ENCODE peak calls at places on chromosomes 13 and 19, in six cellular contexts. E is stomach, Y is uterus, N is hepatocyte, B is heart left ventricle, P is mammary epithelial cell. M is an unnamed sample.

GRCh38 chr19:47019431-47020041 is at the start of gene NPAS1:
- DNase-seq in E (no peak), Y (no peak), N (peak), B (no peak), P (no peak), M (no peak)

GRCh38 chr13:74132768-74133656 is 1.2 kb downstream of the KLF12 start:
- DNase-seq in E (peak), Y (peak), N (peak), B (no peak), P (peak), M (peak)

GRCh38 chr19:41447732-41448332 is 4.9 kb downstream of the ERICH4 start:
- DNase-seq in E (no peak), Y (no peak), N (no peak), B (no peak), P (no peak), M (no peak)

GRCh38 chr13:98697833-98698232 is 54.6 kb downstream of the SLC15A1 start:
- DNase-seq in E (no peak), Y (no peak), N (no peak), B (no peak), P (no peak), M (no peak)

GRCh38 chr13:94249512-94249911 is 230.0 kb downstream of the DCT start:
- DNase-seq in E (no peak), Y (no peak), N (no peak), B (no peak), P (peak), M (no peak)

GRCh38 chr13:29922896-29923295 is 72.5 kb upstream of the UBL3 start:
- DNase-seq in E (no peak), Y (no peak), N (no peak), B (no peak), P (peak), M (no peak)

GRCh38 chr13:90622547-90622946 is 724.9 kb upstream of the MIR17HG start:
- DNase-seq in E (no peak), Y (no peak), N (no peak), B (no peak), P (peak), M (no peak)

GRCh38 chr19:48480476-48481190 is 11.5 kb downstream of the CYTH2 start:
- DNase-seq in E (no peak), Y (peak), N (no peak), B (peak), P (no peak), M (no peak)

GRCh38 chr13:40401911-40402776 is 264.3 kb downstream of the FOXO1 start:
- DNase-seq in E (peak), Y (peak), N (peak), B (peak), P (peak), M (peak)

GRCh38 chr13:43326100-43326499 is 302.7 kb downstream of the DNAJC15 start:
- DNase-seq in E (no peak), Y (no peak), N (no peak), B (no peak), P (no peak), M (no peak)

GRCh38 chr13:94656766-94657165 is 55.1 kb downstream of the GPR180 start:
- DNase-seq in E (no peak), Y (no peak), N (peak), B (no peak), P (peak), M (no peak)

GRCh38 chr13:21465710-21466160 is 6.6 kb upstream of the ZDHHC20 start:
- DNase-seq in E (peak), Y (no peak), N (peak), B (no peak), P (no peak), M (no peak)

GRCh38 chr19:14476663-14477401 is 1.7 kb upstream of the PTGER1 start:
- DNase-seq in E (peak), Y (peak), N (peak), B (no peak), P (peak), M (no peak)

GRCh38 chr13:25733061-25733491 is 318.7 kb downstream of the SHISA2 start:
- DNase-seq in E (no peak), Y (no peak), N (no peak), B (no peak), P (peak), M (no peak)

GRCh38 chr19:7874080-7874856 is at the start of gene PRR36:
- DNase-seq in E (peak), Y (no peak), N (peak), B (no peak), P (no peak), M (no peak)

GRCh38 chr13:67238277-67238859 is 8.2 kb upstream of the PCDH9 start:
- DNase-seq in E (no peak), Y (no peak), N (peak), B (no peak), P (peak), M (no peak)

GRCh38 chr19:31875550-31875949 is 469.9 kb upstream of the ZNF507 start:
- DNase-seq in E (no peak), Y (no peak), N (no peak), B (no peak), P (no peak), M (no peak)

GRCh38 chr19:18587962-18588610 is 512 bp upstream of the REX1BD start:
- DNase-seq in E (no peak), Y (no peak), N (no peak), B (no peak), P (no peak), M (no peak)

GRCh38 chr13:73365681-73366080 is 306.9 kb downstream of the KLF5 start:
- DNase-seq in E (no peak), Y (no peak), N (no peak), B (no peak), P (peak), M (no peak)

GRCh38 chr19:42352216-42352892 is 26.9 kb downstream of the MEGF8 start:
- DNase-seq in E (no peak), Y (no peak), N (no peak), B (no peak), P (peak), M (no peak)

GRCh38 chr13:97386832-97387486 is 47.0 kb upstream of the RAP2A start:
- DNase-seq in E (no peak), Y (no peak), N (no peak), B (peak), P (no peak), M (no peak)

GRCh38 chr13:37539176-37539575 is 59.4 kb downstream of the POSTN start:
- DNase-seq in E (no peak), Y (no peak), N (no peak), B (no peak), P (no peak), M (no peak)

GRCh38 chr13:37427843-37428494 is 170.6 kb downstream of the POSTN start:
- DNase-seq in E (no peak), Y (no peak), N (no peak), B (no peak), P (no peak), M (no peak)

GRCh38 chr19:17184381-17184841 is 30.7 kb upstream of the USE1 start:
- DNase-seq in E (no peak), Y (no peak), N (no peak), B (no peak), P (no peak), M (no peak)

GRCh38 chr13:40190656-40191100 is 475.8 kb downstream of the FOXO1 start:
- DNase-seq in E (peak), Y (peak), N (peak), B (no peak), P (peak), M (peak)

GRCh38 chr13:109735567-109735966 is 50.8 kb downstream of the IRS2 start:
- DNase-seq in E (no peak), Y (no peak), N (no peak), B (no peak), P (no peak), M (no peak)

GRCh38 chr19:37484406-37485115 is 15.4 kb downstream of the ZNF570 start:
- DNase-seq in E (no peak), Y (no peak), N (no peak), B (no peak), P (no peak), M (no peak)

GRCh38 chr19:41620171-41620570 is 6.7 kb downstream of the CEACAM4 start:
- DNase-seq in E (no peak), Y (no peak), N (no peak), B (no peak), P (no peak), M (no peak)

GRCh38 chr19:3233831-3234230 is 9.4 kb downstream of the CELF5 start:
- DNase-seq in E (no peak), Y (no peak), N (no peak), B (no peak), P (no peak), M (no peak)

GRCh38 chr19:3238066-3238561 is 13.7 kb downstream of the CELF5 start:
- DNase-seq in E (no peak), Y (no peak), N (no peak), B (no peak), P (no peak), M (no peak)

GRCh38 chr19:3233116-3233515 is 8.7 kb downstream of the CELF5 start:
- DNase-seq in E (no peak), Y (no peak), N (no peak), B (no peak), P (no peak), M (no peak)

GRCh38 chr19:3236272-3236671 is 11.8 kb downstream of the CELF5 start:
- DNase-seq in E (no peak), Y (no peak), N (no peak), B (no peak), P (no peak), M (no peak)

DNA sequence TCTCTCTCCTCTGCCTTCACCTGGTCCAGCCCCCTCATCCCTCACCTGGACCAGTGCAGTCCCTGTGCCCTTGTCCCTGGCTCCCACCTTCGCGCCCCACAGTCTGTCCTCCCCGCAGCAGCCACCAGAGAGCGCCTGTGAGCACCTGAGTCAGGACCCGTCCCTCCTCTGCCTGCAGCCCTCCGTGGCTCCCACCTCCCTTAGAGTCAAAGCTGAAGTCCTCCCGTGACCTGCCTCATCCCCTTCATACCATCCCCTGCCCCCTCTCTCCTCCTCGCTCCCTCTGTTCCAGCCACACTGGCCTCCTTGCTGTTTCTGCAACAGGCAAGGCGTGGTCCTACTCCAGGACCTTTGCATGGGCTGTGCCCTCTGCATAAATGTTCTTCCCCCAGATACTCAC is 10.3 kb downstream of the CELF5 start:
- DNase-seq in E (no peak), Y (no peak), N (no peak), B (no peak), P (no peak), M (no peak)
- TF ChIP-seq CTCF in E (no peak), Y (no peak), N (no peak), B (no peak), P (peak), M (no peak)

DNA sequence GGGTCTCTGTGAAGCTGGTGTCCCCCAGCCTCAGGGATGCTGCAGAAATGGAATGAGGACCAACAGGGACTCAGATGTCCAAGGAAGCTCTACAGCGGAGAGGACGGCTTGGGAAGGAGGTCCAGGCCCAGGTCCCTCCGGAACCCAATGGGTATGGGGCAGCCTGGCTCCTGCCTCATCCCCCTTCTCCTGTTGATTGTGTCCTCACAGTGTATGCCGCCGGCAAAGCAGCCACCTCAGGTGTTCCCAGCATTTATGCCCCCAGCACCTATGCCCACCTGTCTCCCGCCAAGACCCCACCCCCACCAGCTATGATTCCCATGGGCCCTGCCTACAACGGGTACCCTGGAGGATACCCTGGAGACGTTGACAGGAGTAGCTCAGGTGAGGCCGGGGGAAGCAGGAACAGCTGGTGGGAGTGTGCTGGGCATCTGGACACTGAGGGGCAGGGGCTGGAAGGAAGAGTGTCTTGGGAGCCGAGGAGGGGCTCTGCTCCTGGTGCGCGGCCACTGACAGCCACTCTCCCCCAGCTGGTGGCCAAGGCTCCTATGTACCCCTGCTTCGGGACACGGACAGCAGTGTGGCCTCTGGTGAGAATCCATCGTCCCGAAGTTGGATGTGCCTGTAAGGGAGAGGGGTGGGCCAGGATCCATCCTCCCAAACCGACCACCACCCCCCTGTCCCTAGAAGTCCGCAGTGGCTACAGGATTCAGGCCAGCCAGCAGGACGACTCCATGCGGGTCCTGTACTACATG is 2.4 kb upstream of the USF2 start:
- DNase-seq in E (no peak), Y (peak), N (no peak), B (peak), P (no peak), M (peak)
- H3K4me3 ChIP-seq in E (peak), Y (peak), N (no peak), B (peak), P (peak), M (no peak)

GRCh38 chr19:6873708-6874431 is 13.5 kb upstream of the ADGRE1 start:
- DNase-seq in E (no peak), Y (no peak), N (no peak), B (no peak), P (no peak), M (no peak)
- TF ChIP-seq CTCF in E (no peak), Y (no peak), N (no peak), B (no peak), P (no peak), M (no peak)

DNA sequence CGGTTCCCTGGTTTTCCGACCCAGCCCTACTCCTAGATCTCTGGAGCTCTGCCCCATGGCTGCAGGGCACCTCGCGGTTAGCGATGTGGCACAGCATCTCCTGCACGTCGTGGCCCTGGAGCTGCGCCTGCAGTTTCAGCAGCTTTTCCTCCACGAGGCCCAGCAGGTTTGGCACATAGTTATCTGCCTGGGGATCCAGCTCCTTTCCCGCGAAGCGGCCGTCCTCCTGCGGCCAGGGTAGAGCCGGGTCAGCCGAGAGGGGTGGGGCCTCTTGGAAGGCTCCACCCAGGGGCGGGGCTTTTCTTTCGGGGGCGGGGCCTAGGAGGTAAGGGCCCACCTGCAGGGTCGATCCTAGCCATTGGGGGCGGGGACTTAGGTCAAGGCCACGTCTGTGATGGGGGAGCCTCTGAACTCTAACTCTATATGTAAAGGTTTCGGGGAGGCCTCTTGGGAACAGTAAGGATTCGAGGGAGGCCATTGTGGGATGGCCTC is 2.5 kb upstream of the RGL3 start:
- DNase-seq in E (peak), Y (no peak), N (peak), B (peak), P (no peak), M (no peak)
- H3K4me3 ChIP-seq in E (peak), Y (no peak), N (no peak), B (peak), P (no peak), M (no peak)

GRCh38 chr13:52395704-52396103 is 10.3 kb downstream of the THSD1 start:
- DNase-seq in E (no peak), Y (no peak), N (no peak), B (no peak), P (no peak), M (no peak)

GRCh38 chr13:52405369-52405766 is 604 bp downstream of the THSD1 start:
- DNase-seq in E (no peak), Y (no peak), N (no peak), B (no peak), P (peak), M (no peak)

GRCh38 chr13:52393572-52394357 is 12.2 kb downstream of the THSD1 start:
- DNase-seq in E (no peak), Y (no peak), N (no peak), B (no peak), P (no peak), M (no peak)

GRCh38 chr13:52399037-52399436 is 6.9 kb downstream of the THSD1 start:
- DNase-seq in E (no peak), Y (no peak), N (no peak), B (no peak), P (no peak), M (no peak)

GRCh38 chr13:52399708-52400107 is 6.3 kb downstream of the THSD1 start:
- DNase-seq in E (no peak), Y (no peak), N (no peak), B (no peak), P (no peak), M (no peak)
- TF ChIP-seq CTCF in E (no peak), Y (no peak), N (no peak), B (no peak), P (peak), M (no peak)

GRCh38 chr19:4800591-4801081 is 9.1 kb downstream of the FEM1A start:
- DNase-seq in E (peak), Y (no peak), N (peak), B (no peak), P (peak), M (peak)
- H3K4me3 ChIP-seq in E (no peak), Y (no peak), N (no peak), B (no peak), P (no peak), M (no peak)

DNA sequence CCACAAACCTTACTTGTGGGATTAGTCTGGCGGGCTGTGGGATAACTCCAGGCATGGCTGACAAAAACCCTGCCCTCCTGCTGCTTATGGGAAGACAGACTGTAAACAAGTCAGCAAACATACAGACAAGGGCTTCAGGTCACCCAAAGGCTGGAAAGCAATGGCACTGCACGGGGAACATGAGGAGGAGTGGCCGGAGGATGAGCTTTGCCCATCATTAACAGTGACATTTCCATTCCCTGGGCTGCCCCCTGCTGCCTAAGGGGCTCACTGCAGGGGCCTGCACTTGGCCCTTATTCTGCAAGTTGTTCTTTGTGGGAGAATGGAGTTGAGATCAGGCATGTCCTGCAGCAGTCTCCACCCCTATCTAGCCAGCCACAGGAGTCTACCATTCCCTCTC is 91.3 kb downstream of the UQCRFS1 start:
- DNase-seq in E (no peak), Y (no peak), N (peak), B (no peak), P (no peak), M (no peak)
- TF ChIP-seq CTCF in E (no peak), Y (peak), N (peak), B (peak), P (no peak), M (no peak)

GRCh38 chr19:55503447-55504251 is 15.4 kb downstream of the SSC5D start:
- DNase-seq in E (peak), Y (peak), N (peak), B (peak), P (peak), M (peak)

GRCh38 chr19:55504981-55505380 is 16.7 kb downstream of the SSC5D start:
- DNase-seq in E (no peak), Y (no peak), N (no peak), B (no peak), P (no peak), M (no peak)

GRCh38 chr19:55500368-55500952 is 12.2 kb downstream of the SSC5D start:
- DNase-seq in E (no peak), Y (no peak), N (no peak), B (peak), P (no peak), M (no peak)

GRCh38 chr19:55502197-55502952 is 14.1 kb downstream of the SSC5D start:
- DNase-seq in E (no peak), Y (no peak), N (no peak), B (no peak), P (no peak), M (no peak)

GRCh38 chr19:55504252-55504603 is 16.0 kb downstream of the SSC5D start:
- DNase-seq in E (no peak), Y (no peak), N (no peak), B (no peak), P (no peak), M (no peak)
- H3K4me3 ChIP-seq in E (peak), Y (no peak), N (no peak), B (peak), P (no peak), M (no peak)

DNA sequence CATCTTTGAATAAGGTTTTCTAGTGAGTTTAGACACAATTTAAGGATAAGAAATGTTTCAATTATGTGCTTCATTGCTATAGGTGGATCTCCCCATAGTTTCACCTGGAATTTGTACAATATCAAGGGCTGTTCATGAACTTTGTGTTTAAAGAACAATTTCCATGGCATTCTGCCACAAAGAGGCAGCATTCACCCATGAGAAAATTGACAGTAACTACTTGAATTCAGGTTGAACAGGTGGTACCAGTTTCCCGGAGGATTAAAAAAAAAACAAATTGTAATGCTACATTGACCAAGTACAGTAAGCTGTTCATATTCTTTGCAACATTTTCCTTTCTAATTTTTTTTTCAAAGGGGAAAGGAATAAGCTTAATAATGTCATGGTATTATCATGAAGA is 9.1 kb downstream of the SLITRK5 start:
- DNase-seq in E (no peak), Y (no peak), N (peak), B (no peak), P (no peak), M (no peak)
- TF ChIP-seq CTCF in E (no peak), Y (no peak), N (peak), B (no peak), P (no peak), M (no peak)

M was measured in lower leg skin.